ENCODE peak calls at places on chromosomes 2 and 18, in four cellular contexts. One of them, this sample, is unnamed.

GRCh38 chr18:75687626-75688025 is 260.1 kb upstream of the SMIM21 start:
- DNase-seq in cardiac fibroblast: no peak
- DNase-seq in adrenal gland: no peak
- DNase-seq in fibroblast of villous mesenchyme: no peak
- DNase-seq in this sample: no peak

GRCh38 chr2:216855614-216856013 is 4.2 kb downstream of the TNP1 start:
- DNase-seq in adrenal gland: peak; percentile 54
- DNase-seq in cardiac fibroblast: no peak
- DNase-seq in fibroblast of villous mesenchyme: peak; percentile 3
- DNase-seq in this sample: peak; percentile 39

GRCh38 chr18:77223221-77223639 is 26.4 kb upstream of the GALR1 start:
- DNase-seq in fibroblast of villous mesenchyme: no peak
- DNase-seq in adrenal gland: no peak
- DNase-seq in cardiac fibroblast: no peak
- DNase-seq in this sample: no peak

GRCh38 chr18:75525331-75525730 is 97.8 kb upstream of the SMIM21 start:
- DNase-seq in cardiac fibroblast: no peak
- DNase-seq in fibroblast of villous mesenchyme: no peak
- DNase-seq in adrenal gland: no peak
- DNase-seq in this sample: no peak

GRCh38 chr18:54284967-54285785 is 15.9 kb downstream of the POLI start:
- DNase-seq in cardiac fibroblast: peak; percentile 42
- DNase-seq in adrenal gland: peak; percentile 90
- DNase-seq in fibroblast of villous mesenchyme: peak; percentile 57
- DNase-seq in this sample: peak; percentile 39

GRCh38 chr2:156331572-156332451 is 709 bp downstream of the NR4A2 start:
- DNase-seq in cardiac fibroblast: peak; percentile 90
- DNase-seq in fibroblast of villous mesenchyme: peak; percentile 80
- DNase-seq in adrenal gland: peak; percentile 89
- DNase-seq in this sample: peak; percentile 40

GRCh38 chr2:239621611-239622010 is 220.8 kb upstream of the HDAC4 start:
- DNase-seq in adrenal gland: peak; percentile 33
- DNase-seq in fibroblast of villous mesenchyme: no peak
- DNase-seq in cardiac fibroblast: no peak
- DNase-seq in this sample: no peak

GRCh38 chr2:205772983-205773382 is 90.7 kb downstream of the NRP2 start:
- DNase-seq in adrenal gland: no peak
- DNase-seq in cardiac fibroblast: no peak
- DNase-seq in fibroblast of villous mesenchyme: no peak
- DNase-seq in this sample: no peak

GRCh38 chr2:11688222-11689069 is 18.5 kb upstream of the NTSR2 start:
- DNase-seq in cardiac fibroblast: peak; percentile 86
- DNase-seq in adrenal gland: peak; percentile 94
- DNase-seq in fibroblast of villous mesenchyme: peak; percentile 90
- DNase-seq in this sample: peak; percentile 79

GRCh38 chr2:137865954-137866540 is 98.2 kb upstream of the HNMT start:
- DNase-seq in fibroblast of villous mesenchyme: peak; percentile 49
- DNase-seq in cardiac fibroblast: peak; percentile 64
- DNase-seq in adrenal gland: peak; percentile 66
- DNase-seq in this sample: no peak

GRCh38 chr2:96342085-96342484 is 6.5 kb downstream of the NCAPH start:
- DNase-seq in adrenal gland: no peak
- DNase-seq in cardiac fibroblast: peak; percentile 41
- DNase-seq in fibroblast of villous mesenchyme: peak; percentile 86
- DNase-seq in this sample: no peak

GRCh38 chr18:43277164-43277600 is at the start of gene SYT4:
- DNase-seq in fibroblast of villous mesenchyme: peak; percentile 32
- DNase-seq in cardiac fibroblast: peak; percentile 77
- DNase-seq in adrenal gland: peak; percentile 92
- DNase-seq in this sample: no peak

GRCh38 chr2:47688561-47688960 is 94.4 kb upstream of the MSH6 start:
- DNase-seq in fibroblast of villous mesenchyme: no peak
- DNase-seq in adrenal gland: no peak
- DNase-seq in cardiac fibroblast: peak; percentile 28
- DNase-seq in this sample: no peak

GRCh38 chr2:174719016-174719415 is 45.3 kb downstream of the CHRNA1 start:
- DNase-seq in adrenal gland: no peak
- DNase-seq in fibroblast of villous mesenchyme: no peak
- DNase-seq in cardiac fibroblast: no peak
- DNase-seq in this sample: no peak

GRCh38 chr2:46704593-46704992 is 211.0 kb downstream of the MCFD2 start:
- DNase-seq in adrenal gland: no peak
- DNase-seq in fibroblast of villous mesenchyme: no peak
- DNase-seq in cardiac fibroblast: no peak
- DNase-seq in this sample: no peak

GRCh38 chr2:190417045-190417842 is 9.1 kb downstream of the MFSD6 start:
- DNase-seq in fibroblast of villous mesenchyme: no peak
- DNase-seq in cardiac fibroblast: no peak
- DNase-seq in adrenal gland: peak; percentile 71
- DNase-seq in this sample: no peak

GRCh38 chr2:134120718-134121630 is 132.9 kb upstream of the MGAT5 start:
- DNase-seq in cardiac fibroblast: peak; percentile 71
- DNase-seq in fibroblast of villous mesenchyme: peak; percentile 75
- DNase-seq in adrenal gland: peak; percentile 74
- DNase-seq in this sample: peak; percentile 19

GRCh38 chr2:120637847-120638246 is 97.8 kb upstream of the GLI2 start:
- DNase-seq in cardiac fibroblast: no peak
- DNase-seq in fibroblast of villous mesenchyme: no peak
- DNase-seq in adrenal gland: no peak
- DNase-seq in this sample: no peak

GRCh38 chr2:146540271-146540932 is 1304.4 kb upstream of the ACVR2A start:
- DNase-seq in cardiac fibroblast: no peak
- DNase-seq in adrenal gland: no peak
- DNase-seq in fibroblast of villous mesenchyme: no peak
- DNase-seq in this sample: no peak

GRCh38 chr18:12397254-12397653 is 10.5 kb upstream of the PRELID3A start:
- DNase-seq in fibroblast of villous mesenchyme: no peak
- DNase-seq in cardiac fibroblast: no peak
- DNase-seq in adrenal gland: no peak
- DNase-seq in this sample: no peak

GRCh38 chr2:231138699-231139098 is 13.9 kb upstream of the HTR2B start:
- DNase-seq in cardiac fibroblast: no peak
- DNase-seq in fibroblast of villous mesenchyme: peak; percentile 47
- DNase-seq in adrenal gland: peak; percentile 87
- DNase-seq in this sample: no peak

GRCh38 chr2:129236601-129237000 is 742.9 kb upstream of the RAB6C start:
- DNase-seq in cardiac fibroblast: no peak
- DNase-seq in adrenal gland: no peak
- DNase-seq in fibroblast of villous mesenchyme: no peak
- DNase-seq in this sample: no peak

DNA sequence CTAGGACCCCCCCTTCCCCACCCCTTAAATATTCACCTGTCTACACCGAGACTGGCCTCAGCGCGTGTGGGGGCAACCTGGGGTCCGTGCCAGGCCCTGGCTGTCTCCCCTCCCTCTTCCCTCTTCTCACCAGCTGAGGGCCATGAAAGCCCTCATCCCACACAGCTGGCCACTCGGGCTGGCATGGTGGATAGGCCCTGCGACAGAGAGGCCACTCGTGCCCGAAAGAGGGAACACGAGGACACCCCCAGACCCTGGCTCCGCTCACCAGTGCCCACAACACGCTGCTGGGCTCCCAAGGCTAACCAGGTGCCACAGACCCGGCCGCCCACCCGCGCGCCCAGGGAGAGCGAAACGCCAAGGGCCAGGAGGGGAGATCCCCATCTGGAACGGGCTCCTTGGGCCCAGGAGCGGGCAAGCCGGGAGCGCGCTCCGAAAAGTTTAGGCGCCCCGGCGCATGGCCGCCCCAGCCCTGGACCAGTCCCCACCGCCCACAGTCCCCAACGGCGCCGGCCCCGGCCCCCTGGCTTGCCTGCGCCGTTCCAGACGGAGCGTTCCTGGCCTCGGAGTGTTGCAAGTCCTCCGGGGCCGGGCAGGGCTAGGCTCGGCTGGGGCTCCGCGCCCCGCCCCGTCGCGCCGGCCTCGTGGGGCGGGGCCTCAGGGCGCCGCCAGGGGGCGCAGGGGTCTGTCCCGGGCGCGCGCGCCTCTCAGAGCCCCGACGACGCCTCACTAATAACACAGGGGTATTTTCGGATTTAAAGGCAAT is at the start of gene TMBIM1:
- DNase-seq in cardiac fibroblast: peak; percentile 80
- DNase-seq in fibroblast of villous mesenchyme: peak; percentile 81
- DNase-seq in adrenal gland: peak; percentile 84
- DNase-seq in this sample: peak; percentile 78
- H3K4me3 ChIP-seq in cardiac fibroblast: peak within 1 kb of the TSS; percentile 83
- H3K4me3 ChIP-seq in fibroblast of villous mesenchyme: peak within 1 kb of the TSS; percentile 89
- H3K4me3 ChIP-seq in adrenal gland: peak within 1 kb of the TSS; percentile 54
- H3K4me3 ChIP-seq in this sample: peak within 1 kb of the TSS; percentile 97

GRCh38 chr2:102619414-102620319 is at the start of gene SLC9A2:
- DNase-seq in cardiac fibroblast: peak; percentile 5
- DNase-seq in adrenal gland: no peak
- DNase-seq in fibroblast of villous mesenchyme: no peak
- DNase-seq in this sample: peak; percentile 55

GRCh38 chr2:102622646-102623045 is 3.3 kb downstream of the SLC9A2 start:
- DNase-seq in fibroblast of villous mesenchyme: no peak
- DNase-seq in cardiac fibroblast: no peak
- DNase-seq in adrenal gland: no peak
- DNase-seq in this sample: no peak

GRCh38 chr2:102618452-102619413 is 620 bp upstream of the SLC9A2 start:
- DNase-seq in fibroblast of villous mesenchyme: peak; percentile 3
- DNase-seq in adrenal gland: no peak
- DNase-seq in cardiac fibroblast: no peak
- DNase-seq in this sample: peak; percentile 75

GRCh38 chr2:102621630-102622029 is 2.3 kb downstream of the SLC9A2 start:
- DNase-seq in cardiac fibroblast: no peak
- DNase-seq in adrenal gland: no peak
- DNase-seq in fibroblast of villous mesenchyme: no peak
- DNase-seq in this sample: no peak

GRCh38 chr2:102620367-102620766 is 1.0 kb downstream of the SLC9A2 start:
- DNase-seq in cardiac fibroblast: no peak
- DNase-seq in fibroblast of villous mesenchyme: no peak
- DNase-seq in adrenal gland: no peak
- DNase-seq in this sample: no peak
- H3K4me3 ChIP-seq in cardiac fibroblast: no peak overlapping the region
- H3K4me3 ChIP-seq in fibroblast of villous mesenchyme: no peak overlapping the region
- H3K4me3 ChIP-seq in adrenal gland: no peak overlapping the region
- H3K4me3 ChIP-seq in this sample: peak overlapping the region; percentile 79

GRCh38 chr2:197515798-197516761 is at the start of gene MOB4:
- DNase-seq in cardiac fibroblast: peak; percentile 97
- DNase-seq in fibroblast of villous mesenchyme: peak; percentile 95
- DNase-seq in adrenal gland: peak; percentile 97
- DNase-seq in this sample: peak; percentile 95

GRCh38 chr2:197515277-197515797 is 529 bp upstream of the MOB4 start:
- DNase-seq in fibroblast of villous mesenchyme: peak; percentile 47
- DNase-seq in cardiac fibroblast: peak; percentile 43
- DNase-seq in adrenal gland: peak; percentile 80
- DNase-seq in this sample: no peak

GRCh38 chr2:197517150-197517549 is 1.3 kb downstream of the MOB4 start:
- DNase-seq in fibroblast of villous mesenchyme: no peak
- DNase-seq in cardiac fibroblast: no peak
- DNase-seq in adrenal gland: no peak
- DNase-seq in this sample: no peak

DNA sequence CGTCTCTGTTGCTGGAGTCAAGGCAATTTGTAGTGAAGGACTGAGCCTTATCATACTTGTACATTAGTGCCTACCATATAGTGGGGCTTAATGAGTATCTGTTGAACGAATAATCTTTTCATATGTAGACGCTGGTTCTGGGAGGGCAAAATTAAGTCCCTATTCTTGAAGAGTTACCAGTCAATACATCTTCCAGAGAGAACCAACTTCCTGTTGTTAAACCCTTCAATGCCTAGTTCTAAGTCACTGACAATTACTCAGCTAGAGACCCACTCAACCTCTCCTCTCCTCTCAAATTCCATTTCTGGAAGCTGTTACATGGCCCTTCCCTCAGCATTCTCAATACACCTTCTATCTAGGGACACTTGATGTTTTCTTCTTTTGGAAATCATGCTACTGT is 1.1 kb upstream of the MOB4 start:
- DNase-seq in fibroblast of villous mesenchyme: no peak
- DNase-seq in adrenal gland: peak; percentile 6
- DNase-seq in cardiac fibroblast: no peak
- DNase-seq in this sample: no peak
- H3K4me3 ChIP-seq in fibroblast of villous mesenchyme: peak overlapping the region; percentile 95
- H3K4me3 ChIP-seq in adrenal gland: no peak overlapping the region
- H3K4me3 ChIP-seq in cardiac fibroblast: no peak overlapping the region
- H3K4me3 ChIP-seq in this sample: peak overlapping the region; percentile 70

GRCh38 chr2:58634653-58635347 is 393.7 kb upstream of the FANCL start:
- DNase-seq in adrenal gland: no peak
- DNase-seq in fibroblast of villous mesenchyme: peak; percentile 26
- DNase-seq in cardiac fibroblast: no peak
- DNase-seq in this sample: no peak
- H3K4me3 ChIP-seq in adrenal gland: no peak overlapping the region
- H3K4me3 ChIP-seq in fibroblast of villous mesenchyme: no peak overlapping the region
- H3K4me3 ChIP-seq in cardiac fibroblast: no peak overlapping the region
- H3K4me3 ChIP-seq in this sample: no peak overlapping the region

GRCh38 chr2:215530191-215530968 is 94.5 kb upstream of the FN1 start:
- DNase-seq in fibroblast of villous mesenchyme: no peak
- DNase-seq in cardiac fibroblast: peak; percentile 39
- DNase-seq in adrenal gland: no peak
- DNase-seq in this sample: no peak
- H3K4me3 ChIP-seq in fibroblast of villous mesenchyme: no peak overlapping the region
- H3K4me3 ChIP-seq in cardiac fibroblast: no peak overlapping the region
- H3K4me3 ChIP-seq in adrenal gland: no peak overlapping the region
- H3K4me3 ChIP-seq in this sample: no peak overlapping the region